ENCODE peak calls at places on chromosomes 12 and 14, in nine cellular contexts. T, O, I, K, F, U, A, E and G are unnamed samples.

GRCh38 chr14:103290961-103291360 is 43.1 kb upstream of the EIF5 start:
- DNase-seq in T (no peak), O (no peak), I (no peak), K (no peak), F (no peak), U (no peak), A (no peak), E (no peak), G (no peak)

GRCh38 chr12:52428121-52428520 is 6.0 kb downstream of the KRT75 start:
- DNase-seq in T (no peak), O (no peak), I (no peak), K (no peak), F (no peak), U (no peak), A (no peak), E (no peak), G (no peak)

GRCh38 chr14:68794130-68794855 is 1.4 kb upstream of the ZFP36L1 start:
- DNase-seq in T (peak), O (peak), I (peak), K (peak), F (peak), U (peak), A (peak), E (no peak), G (peak)

GRCh38 chr12:52216107-52216506 is 16.9 kb upstream of the KRT7 start:
- DNase-seq in T (no peak), O (no peak), I (no peak), K (no peak), F (no peak), U (peak), A (no peak), E (no peak), G (no peak)

GRCh38 chr14:101022916-101023435 is 119.5 kb upstream of the RTL1 start:
- DNase-seq in T (no peak), O (no peak), I (no peak), K (no peak), F (no peak), U (no peak), A (peak), E (peak), G (no peak)

GRCh38 chr12:55937956-55938355 is 7.0 kb downstream of the DGKA start:
- DNase-seq in T (peak), O (no peak), I (no peak), K (no peak), F (no peak), U (no peak), A (no peak), E (no peak), G (no peak)

GRCh38 chr12:57899010-57899662 is 42.2 kb upstream of the ATP23 start:
- DNase-seq in T (peak), O (peak), I (peak), K (peak), F (no peak), U (peak), A (peak), E (no peak), G (peak)

GRCh38 chr14:76236172-76237130 is 84.7 kb downstream of the GPATCH2L start:
- DNase-seq in T (no peak), O (no peak), I (peak), K (no peak), F (no peak), U (no peak), A (no peak), E (no peak), G (peak)

GRCh38 chr12:14514154-14514842 is 53.4 kb downstream of the PLBD1 start:
- DNase-seq in T (peak), O (peak), I (no peak), K (no peak), F (peak), U (peak), A (no peak), E (no peak), G (peak)

GRCh38 chr14:106129274-106129673 is 602.9 kb downstream of the TMEM121 start:
- DNase-seq in T (no peak), O (no peak), I (no peak), K (no peak), F (no peak), U (no peak), A (no peak), E (no peak), G (no peak)

GRCh38 chr12:47999816-48000215 is 4.5 kb downstream of the COL2A1 start:
- DNase-seq in T (no peak), O (no peak), I (no peak), K (no peak), F (no peak), U (no peak), A (no peak), E (no peak), G (no peak)

GRCh38 chr14:72894623-72895378 is 900 bp upstream of the DPF3 start:
- DNase-seq in T (no peak), O (peak), I (peak), K (peak), F (no peak), U (peak), A (peak), E (no peak), G (no peak)

GRCh38 chr14:105471823-105472495 is 2.7 kb upstream of the CRIP2 start:
- DNase-seq in T (no peak), O (peak), I (no peak), K (peak), F (no peak), U (no peak), A (peak), E (no peak), G (no peak)

GRCh38 chr12:85688837-85689236 is 147.4 kb downstream of the RASSF9 start:
- DNase-seq in T (no peak), O (no peak), I (no peak), K (no peak), F (no peak), U (no peak), A (no peak), E (no peak), G (peak)

GRCh38 chr12:110563702-110564470 is 19.2 kb downstream of the PPTC7 start:
- DNase-seq in T (peak), O (no peak), I (peak), K (no peak), F (peak), U (peak), A (no peak), E (no peak), G (peak)

GRCh38 chr12:17108877-17109520 is 503.0 kb upstream of the LMO3 start:
- DNase-seq in T (no peak), O (no peak), I (no peak), K (no peak), F (no peak), U (peak), A (no peak), E (no peak), G (no peak)

GRCh38 chr12:15265868-15266267 is 44.7 kb upstream of the RERG start:
- DNase-seq in T (no peak), O (no peak), I (no peak), K (no peak), F (no peak), U (no peak), A (no peak), E (no peak), G (no peak)

GRCh38 chr14:104433401-104434213 is 146.0 kb upstream of the C14orf180 start:
- DNase-seq in T (no peak), O (no peak), I (peak), K (no peak), F (no peak), U (no peak), A (no peak), E (peak), G (no peak)